ENCODE peak calls at places on chromosomes 4 and X, in six cellular contexts. I, M, N, H, Z and Y are unnamed samples.
A peak's percentile ranks its signal among the peaks of the same experiment; 100 is the strongest.

GRCh38 chrX:1623691-1624090 is 8.8 kb downstream of the ASMT start:
- DNase-seq in N (no peak), M (no peak), Z (no peak), I (no peak), H (no peak), Y (no peak)

GRCh38 chrX:15114865-15115566 is 154.9 kb downstream of the ASB9 start:
- DNase-seq in N (no peak), H (no peak), Z (no peak), I (no peak), M (no peak), Y (no peak)

GRCh38 chr4:31655328-31655727 is 935.2 kb downstream of the PCDH7 start:
- DNase-seq in Z (no peak), H (no peak), N (peak; percentile 17), I (no peak), M (no peak), Y (no peak)

GRCh38 chr4:152273343-152273742 is 262.5 kb downstream of the FBXW7 start:
- DNase-seq in I (no peak), H (no peak), Z (no peak), M (no peak), N (peak; percentile 4), Y (no peak)

GRCh38 chr4:67713531-67714247 is 12.7 kb upstream of the UBA6 start:
- DNase-seq in Z (no peak), I (no peak), M (peak; percentile 45), H (no peak), N (peak; percentile 79), Y (no peak)

GRCh38 chrX:107449490-107450175 is at the start of gene FRMPD3:
- DNase-seq in N (no peak), M (no peak), Z (no peak), I (no peak), H (no peak), Y (no peak)

GRCh38 chr4:88991746-88992145 is 65.2 kb downstream of the FAM13A start:
- DNase-seq in Z (no peak), H (no peak), M (no peak), N (peak; percentile 54), I (no peak), Y (no peak)

GRCh38 chr4:1177274-1178141 is 5.1 kb upstream of the SPON2 start:
- DNase-seq in M (no peak), I (no peak), H (no peak), Z (peak; percentile 38), N (no peak), Y (no peak)

GRCh38 chr4:107818301-107818910 is 6.3 kb upstream of the SGMS2 start:
- DNase-seq in I (no peak), N (no peak), Z (no peak), M (no peak), H (no peak), Y (no peak)

GRCh38 chr4:99087887-99088484 is 602 bp downstream of the ADH5 start:
- DNase-seq in H (no peak), M (peak; percentile 52), I (no peak), Z (peak; percentile 48), N (peak; percentile 79), Y (no peak)

GRCh38 chr4:14529653-14530052 is 472.6 kb upstream of the CPEB2 start:
- DNase-seq in I (no peak), H (no peak), N (no peak), Z (no peak), M (peak; percentile 18), Y (peak; percentile 10)

GRCh38 chr4:25343671-25344070 is 31.1 kb downstream of the ZCCHC4 start:
- DNase-seq in M (no peak), H (no peak), I (no peak), Z (no peak), N (peak; percentile 43), Y (no peak)

GRCh38 chrX:86714441-86714840 is 566.2 kb downstream of the DACH2 start:
- DNase-seq in I (no peak), H (no peak), M (no peak), Z (no peak), N (no peak), Y (no peak)

GRCh38 chr4:177718514-177718913 is 276.3 kb upstream of the AGA start:
- DNase-seq in I (no peak), H (no peak), N (peak; percentile 1), M (no peak), Z (no peak), Y (no peak)

GRCh38 chr4:40540801-40541200 is 88.9 kb downstream of the RBM47 start:
- DNase-seq in M (no peak), H (no peak), Z (no peak), I (no peak), N (no peak), Y (no peak)

GRCh38 chr4:80071643-80072606 is 1.1 kb downstream of the ANTXR2 start:
- DNase-seq in I (no peak), M (peak; percentile 7), H (peak; percentile 30), Z (peak; percentile 6), N (peak; percentile 22), Y (peak; percentile 17)

GRCh38 chrX:110407910-110408545 is 49.4 kb downstream of the RTL9 start:
- DNase-seq in N (peak; percentile 71), Z (peak; percentile 37), I (peak; percentile 39), M (peak; percentile 62), H (no peak), Y (no peak)

GRCh38 chr4:66430856-66431255 is 760.6 kb upstream of the EPHA5 start:
- DNase-seq in M (no peak), H (no peak), I (no peak), N (peak; percentile 17), Z (no peak), Y (peak; percentile 9)

GRCh38 chr4:98150092-98150761 is 7.0 kb upstream of the STPG2 start:
- DNase-seq in Z (no peak), H (no peak), M (no peak), I (no peak), N (peak; percentile 16), Y (no peak)

GRCh38 chrX:27336466-27337091 is 126.6 kb downstream of the PPP4R3C start:
- DNase-seq in N (peak; percentile 2), M (peak; percentile 23), H (no peak), I (peak; percentile 3), Z (peak; percentile 2), Y (peak; percentile 61)

GRCh38 chr4:147984065-147984777 is 252.3 kb downstream of the ARHGAP10 start:
- DNase-seq in N (peak; percentile 54), Z (peak; percentile 38), M (peak; percentile 8), I (peak; percentile 13), H (no peak), Y (peak; percentile 67)

GRCh38 chr4:147985376-147985775 is 253.5 kb downstream of the ARHGAP10 start:
- DNase-seq in H (no peak), I (no peak), M (no peak), N (no peak), Z (no peak), Y (no peak)

GRCh38 chr4:147984778-147985138 is 252.9 kb downstream of the ARHGAP10 start:
- DNase-seq in Z (no peak), N (no peak), M (no peak), I (no peak), H (no peak), Y (no peak)

GRCh38 chr4:147991543-147992295 is 259.8 kb downstream of the ARHGAP10 start:
- DNase-seq in M (no peak), I (no peak), Z (no peak), H (no peak), N (no peak), Y (no peak)

GRCh38 chr4:147987252-147987651 is 255.4 kb downstream of the ARHGAP10 start:
- DNase-seq in M (no peak), N (no peak), I (no peak), H (no peak), Z (no peak), Y (no peak)
- TF ChIP-seq CEBPB in M (no peak), N (no peak), I (no peak), H (no peak), Z (no peak), Y (no peak)

GRCh38 chr4:10960386-10960785 is 275.8 kb upstream of the CLNK start:
- DNase-seq in M (no peak), I (no peak), N (no peak), Z (no peak), H (no peak), Y (no peak)

GRCh38 chr4:10962246-10962645 is 277.7 kb upstream of the CLNK start:
- DNase-seq in N (no peak), M (no peak), H (no peak), Z (no peak), I (no peak), Y (no peak)

GRCh38 chr4:10963958-10964705 is 279.6 kb upstream of the CLNK start:
- DNase-seq in N (no peak), H (no peak), Z (no peak), M (no peak), I (no peak), Y (no peak)

GRCh38 chr4:10965196-10965595 is 280.6 kb upstream of the CLNK start:
- DNase-seq in M (no peak), N (no peak), Z (no peak), H (no peak), I (no peak), Y (no peak)
- TF ChIP-seq CEBPB in M (no peak), N (no peak), Z (no peak), H (no peak), I (no peak), Y (no peak)

DNA sequence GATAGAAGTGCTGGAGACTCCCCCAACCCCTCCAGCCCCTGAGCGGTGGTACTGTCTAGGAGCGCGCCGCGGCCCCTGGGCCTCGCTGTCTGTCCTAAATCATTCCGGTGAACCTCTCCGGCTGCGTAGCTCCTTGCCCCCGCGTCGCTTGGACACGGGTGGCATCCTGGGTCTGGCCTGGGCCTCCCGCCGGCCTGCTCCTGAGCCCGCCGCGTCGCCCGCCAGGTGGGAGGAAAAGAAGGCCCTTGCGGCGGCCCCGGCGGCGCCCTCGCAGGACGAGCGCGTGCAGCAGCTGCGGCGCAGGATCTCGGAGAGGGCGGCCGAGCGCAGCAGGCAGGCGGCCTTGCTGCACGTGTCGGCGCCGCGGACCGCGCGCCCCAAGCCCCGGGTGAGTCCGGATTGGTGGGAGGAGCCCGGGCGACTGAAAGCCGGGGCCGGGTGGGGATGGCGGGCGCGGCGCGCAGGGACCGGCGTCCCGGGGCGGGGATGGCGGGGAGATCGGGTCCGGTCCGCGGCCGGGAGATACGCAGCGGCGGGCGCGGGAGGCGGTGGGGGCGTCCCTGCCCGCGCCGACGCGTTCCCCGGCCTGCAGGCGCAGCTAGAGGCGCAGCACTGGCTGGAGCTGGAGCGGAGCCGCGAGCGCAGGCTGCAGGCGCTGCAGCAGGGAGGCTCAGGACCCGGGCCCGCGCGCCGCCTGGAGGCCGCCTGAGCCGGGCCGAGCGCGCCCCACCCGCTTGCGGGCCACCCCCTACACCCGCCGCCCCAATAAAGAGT is 6.5 kb upstream of the RNF4 start:
- DNase-seq in Z (peak; percentile 30), N (peak; percentile 76), I (peak; percentile 15), H (no peak), M (peak; percentile 65), Y (no peak)
- TF ChIP-seq CEBPB in Z (no peak), N (no peak), I (no peak), H (no peak), M (no peak), Y (no peak)

DNA sequence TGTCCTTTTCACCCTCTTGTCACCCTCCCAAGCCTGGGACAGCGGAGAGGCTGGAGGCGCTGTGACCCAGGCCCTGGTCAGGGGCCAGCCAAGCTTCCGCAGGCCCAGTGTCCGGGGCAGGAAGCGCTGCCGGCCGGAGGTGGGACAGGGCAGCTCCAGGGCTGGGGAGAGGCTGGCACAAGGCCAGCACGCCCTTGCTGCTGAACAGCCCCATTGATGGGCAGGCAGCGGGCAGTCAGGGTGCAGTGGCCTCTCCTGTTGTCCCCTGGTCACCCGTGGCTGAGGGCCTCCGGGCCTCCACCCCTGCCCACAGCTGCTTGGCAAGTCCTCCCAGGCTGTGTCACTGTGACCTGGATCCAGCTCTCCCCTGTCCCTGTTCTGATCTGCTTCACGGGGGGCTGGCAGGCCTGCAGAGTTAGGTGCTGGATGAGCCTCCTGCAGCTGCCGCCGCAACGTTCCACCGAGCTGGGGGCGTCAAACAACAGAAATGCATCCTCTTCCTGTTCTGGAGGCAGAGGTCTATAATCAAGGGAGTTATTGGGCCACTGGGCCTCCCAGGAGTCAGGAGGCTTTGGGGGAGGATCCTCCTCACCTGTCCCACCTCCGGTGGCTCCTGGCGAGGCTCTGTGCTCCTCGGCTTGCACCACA is 107.9 kb downstream of the PSAPL1 start:
- DNase-seq in N (no peak), I (no peak), Z (no peak), H (no peak), M (no peak), Y (no peak)
- TF ChIP-seq CEBPB in N (no peak), I (no peak), Z (no peak), H (no peak), M (no peak), Y (no peak)